ENCODE peak calls at places on chromosome 11, in eight cellular contexts. Q, X, D, I, U, B, Y and E are unnamed samples.

GRCh38 chr11:22225190-22225589 is 32.3 kb downstream of the ANO5 start:
- DNase-seq in D (no peak), X (no peak), I (no peak), U (no peak), Y (no peak), Q (no peak), B (no peak), E (no peak)

GRCh38 chr11:19953909-19954308 is 206.4 kb downstream of the DBX1 start:
- DNase-seq in Q (peak; percentile 71), Y (no peak), X (no peak), U (peak; percentile 78), D (peak; percentile 75), I (no peak), B (peak; percentile 64), E (no peak)

GRCh38 chr11:81869337-81870065 is 864.2 kb downstream of the FAM181B start:
- DNase-seq in Y (no peak), B (no peak), D (no peak), I (no peak), U (no peak), X (no peak), Q (no peak), E (no peak)

GRCh38 chr11:70420496-70420895 is 22.2 kb downstream of the CTTN start:
- DNase-seq in Q (no peak), I (no peak), U (no peak), X (no peak), D (no peak), Y (no peak), B (no peak), E (no peak)

GRCh38 chr11:47572715-47573255 is 6.0 kb downstream of the KBTBD4 start:
- DNase-seq in I (peak; percentile 13), Y (no peak), B (no peak), U (no peak), X (no peak), D (no peak), Q (no peak), E (no peak)

GRCh38 chr11:12003815-12004214 is 4.6 kb downstream of the DKK3 start:
- DNase-seq in X (no peak), Q (no peak), I (no peak), Y (no peak), D (no peak), B (no peak), U (no peak), E (no peak)

GRCh38 chr11:35523351-35523768 is 2.1 kb downstream of the PAMR1 start:
- DNase-seq in B (no peak), X (no peak), U (no peak), D (no peak), I (no peak), Q (no peak), Y (no peak), E (peak; percentile 60)

GRCh38 chr11:613369-613968 is 2.3 kb downstream of the IRF7 start:
- DNase-seq in U (peak; percentile 48), X (peak; percentile 60), Y (peak; percentile 50), D (peak; percentile 80), I (peak; percentile 89), B (peak; percentile 33), Q (peak; percentile 89), E (no peak)

GRCh38 chr11:35126879-35127576 is 11.9 kb upstream of the CD44 start:
- DNase-seq in Q (no peak), B (no peak), U (no peak), D (no peak), I (no peak), X (no peak), Y (no peak), E (no peak)

GRCh38 chr11:9120659-9121350 is 29.4 kb upstream of the SCUBE2 start:
- DNase-seq in B (peak; percentile 39), D (peak; percentile 36), Y (no peak), I (peak; percentile 36), Q (peak; percentile 88), X (no peak), U (no peak), E (no peak)

GRCh38 chr11:71176812-71177211 is 75.6 kb downstream of the SHANK2 start:
- DNase-seq in D (no peak), B (no peak), X (no peak), Q (no peak), Y (no peak), U (no peak), I (no peak), E (no peak)

GRCh38 chr11:72155751-72156150 is 20.2 kb downstream of the FOLR3 start:
- DNase-seq in Q (no peak), X (no peak), B (no peak), D (no peak), I (no peak), Y (no peak), U (no peak), E (no peak)

GRCh38 chr11:6351782-6352181 is 31.5 kb upstream of the CAVIN3 start:
- DNase-seq in I (no peak), Y (no peak), Q (no peak), U (no peak), B (no peak), D (no peak), X (no peak), E (no peak)

GRCh38 chr11:79437274-79437980 is 3.4 kb downstream of the TENM4 start:
- DNase-seq in U (peak; percentile 5), B (no peak), Y (peak; percentile 65), D (peak; percentile 89), I (no peak), Q (peak; percentile 89), X (no peak), E (no peak)

GRCh38 chr11:93444671-93445073 is 98.5 kb downstream of the SMCO4 start:
- DNase-seq in U (no peak), D (peak; percentile 14), Y (no peak), B (no peak), I (no peak), X (peak; percentile 72), Q (peak; percentile 88), E (no peak)

GRCh38 chr11:5363712-5364111 is 12.4 kb downstream of the OR51B6 start:
- DNase-seq in I (no peak), Y (no peak), U (no peak), X (no peak), B (no peak), D (no peak), Q (no peak), E (no peak)

GRCh38 chr11:93525601-93526000 is 17.6 kb downstream of the SMCO4 start:
- DNase-seq in Q (no peak), X (no peak), Y (peak; percentile 82), D (no peak), I (no peak), U (no peak), B (no peak), E (no peak)

GRCh38 chr11:134022748-134023147 is 46.1 kb upstream of the JAM3 start:
- DNase-seq in Y (no peak), X (no peak), Q (no peak), B (no peak), D (no peak), U (no peak), I (no peak), E (no peak)

GRCh38 chr11:129372609-129373488 is 2.8 kb upstream of the BARX2 start:
- DNase-seq in B (no peak), Y (no peak), U (no peak), Q (peak; percentile 66), I (no peak), X (peak; percentile 13), D (peak; percentile 25), E (no peak)

GRCh38 chr11:30960387-30960992 is 374.3 kb upstream of the MPPED2 start:
- DNase-seq in U (peak; percentile 4), D (peak; percentile 61), Y (peak; percentile 28), B (peak; percentile 14), I (no peak), Q (peak; percentile 73), X (no peak), E (no peak)

GRCh38 chr11:102192349-102193066 is 82.3 kb downstream of the YAP1 start:
- DNase-seq in B (no peak), X (no peak), D (peak; percentile 11), Q (no peak), Y (no peak), U (no peak), I (no peak), E (no peak)

GRCh38 chr11:102184269-102184987 is 74.2 kb downstream of the YAP1 start:
- DNase-seq in I (no peak), Y (no peak), B (no peak), Q (no peak), D (no peak), X (no peak), U (no peak), E (no peak)

GRCh38 chr11:102186836-102187235 is 76.6 kb downstream of the YAP1 start:
- DNase-seq in I (no peak), X (no peak), Q (peak; percentile 52), U (no peak), Y (no peak), D (peak; percentile 53), B (no peak), E (no peak)

GRCh38 chr11:102191832-102192231 is 81.6 kb downstream of the YAP1 start:
- DNase-seq in I (no peak), Y (no peak), D (no peak), X (no peak), B (no peak), U (no peak), Q (no peak), E (no peak)

GRCh38 chr11:102187416-102188125 is 77.3 kb downstream of the YAP1 start:
- DNase-seq in I (no peak), U (no peak), B (no peak), Y (no peak), D (peak; percentile 23), Q (no peak), X (no peak), E (no peak)
- H3K4me3 ChIP-seq in I (no peak overlapping the region), U (no peak overlapping the region), B (no peak overlapping the region), Y (no peak overlapping the region), D (peak overlapping the region; percentile 0), Q (no peak overlapping the region), X (no peak overlapping the region), E (no peak overlapping the region)

DNA sequence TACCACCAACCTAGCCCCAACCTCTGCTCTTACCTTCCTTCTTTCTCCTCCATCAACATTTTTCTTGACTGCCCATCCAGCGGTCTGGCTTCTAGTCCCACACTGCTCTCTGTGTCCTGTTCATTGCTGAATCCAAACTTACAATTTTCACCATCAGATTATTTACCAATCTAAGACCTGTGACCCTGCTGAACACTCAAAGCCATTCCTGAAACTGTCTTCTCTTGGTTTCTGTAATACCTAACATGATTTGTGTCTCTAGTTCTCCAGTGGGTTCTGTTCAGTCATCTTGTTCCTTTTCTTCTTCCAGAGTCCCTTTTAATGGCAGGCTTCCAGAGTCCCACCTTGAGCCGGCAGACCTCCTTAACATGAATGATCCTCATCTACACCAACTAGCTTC is 24.1 kb downstream of the RRAS2 start:
- DNase-seq in U (no peak), D (no peak), X (no peak), B (no peak), Y (no peak), Q (no peak), I (no peak), E (no peak)
- H3K27ac ChIP-seq in U (no peak overlapping the region), D (no peak overlapping the region), X (no peak overlapping the region), B (no peak overlapping the region), Y (no peak overlapping the region), Q (peak overlapping the region; percentile 76), I (no peak overlapping the region), E (no peak overlapping the region)

GRCh38 chr11:105732611-105733010 is 122.7 kb downstream of the GRIA4 start:
- DNase-seq in U (no peak), Y (no peak), Q (no peak), D (no peak), B (no peak), I (no peak), X (no peak), E (no peak)
- H3K4me1 ChIP-seq in U (no peaks in the 10 kb centered on the region), Y (no peaks in the 10 kb centered on the region), Q (no peaks in the 10 kb centered on the region), D (no peaks in the 10 kb centered on the region), B (no peaks in the 10 kb centered on the region), I (no peaks in the 10 kb centered on the region), X (no peaks in the 10 kb centered on the region), E (no peaks in the 10 kb centered on the region)

GRCh38 chr11:10432971-10433370 is 22.1 kb upstream of the AMPD3 start:
- DNase-seq in X (no peak), U (no peak), B (no peak), D (no peak), I (no peak), Y (no peak), Q (no peak), E (no peak)
- H3K4me3 ChIP-seq in X (no peak overlapping the region), U (no peak overlapping the region), B (no peak overlapping the region), D (no peak overlapping the region), I (no peak overlapping the region), Y (no peak overlapping the region), Q (no peak overlapping the region), E (no peak overlapping the region)